ENCODE peak calls at places on chromosomes 2 and 18, in eight cellular contexts. A, O, F, R, V, K, Z and B are unnamed samples.

GRCh38 chr18:2303517-2304238 is 267.6 kb downstream of the METTL4 start:
- DNase-seq in A (no peak), O (no peak), F (no peak), R (peak; percentile 36), V (no peak), K (no peak), Z (no peak), B (no peak)

GRCh38 chr2:210169871-210170441 is 1.3 kb downstream of the KANSL1L start:
- DNase-seq in A (no peak), O (no peak), F (no peak), R (peak; percentile 12), V (no peak), K (no peak), Z (no peak), B (no peak)

GRCh38 chr2:200253631-200254030 is 52.9 kb upstream of the SPATS2L start:
- DNase-seq in A (no peak), O (no peak), F (peak; percentile 61), R (no peak), V (peak; percentile 36), K (no peak), Z (no peak), B (no peak)

GRCh38 chr2:131801210-131801744 is 273.6 kb downstream of the CCDC74A start:
- DNase-seq in A (no peak), O (no peak), F (peak; percentile 26), R (no peak), V (no peak), K (no peak), Z (no peak), B (no peak)

GRCh38 chr2:85756822-85757435 is 3.1 kb downstream of the ATOH8 start:
- DNase-seq in A (no peak), O (no peak), F (peak; percentile 59), R (no peak), V (no peak), K (no peak), Z (peak; percentile 69), B (no peak)

GRCh38 chr2:173231042-173231441 is 123.6 kb upstream of the CDCA7 start:
- DNase-seq in A (no peak), O (no peak), F (peak; percentile 92), R (no peak), V (peak; percentile 87), K (no peak), Z (peak; percentile 80), B (no peak)

GRCh38 chr2:240422683-240423329 is 12.7 kb upstream of the GPC1 start:
- DNase-seq in A (no peak), O (no peak), F (peak; percentile 23), R (no peak), V (no peak), K (peak; percentile 5), Z (peak; percentile 14), B (peak; percentile 10)

GRCh38 chr2:201126308-201127127 is 10.6 kb downstream of the CFLAR start:
- DNase-seq in A (no peak), O (no peak), F (no peak), R (no peak), V (no peak), K (no peak), Z (no peak), B (no peak)

GRCh38 chr2:205775091-205775876 is 93.0 kb downstream of the NRP2 start:
- DNase-seq in A (no peak), O (no peak), F (no peak), R (no peak), V (peak; percentile 69), K (peak; percentile 38), Z (no peak), B (no peak)

GRCh38 chr2:20540587-20541304 is 93.9 kb downstream of the RHOB start:
- DNase-seq in A (no peak), O (no peak), F (no peak), R (no peak), V (peak; percentile 33), K (no peak), Z (no peak), B (no peak)

GRCh38 chr2:42386684-42387083 is 25.7 kb upstream of the COX7A2L start:
- DNase-seq in A (no peak), O (no peak), F (no peak), R (peak; percentile 45), V (no peak), K (no peak), Z (no peak), B (no peak)

GRCh38 chr2:42938671-42939370 is 146.4 kb upstream of the HAAO start:
- DNase-seq in A (no peak), O (no peak), F (no peak), R (no peak), V (no peak), K (no peak), Z (no peak), B (no peak)

GRCh38 chr2:62485780-62486765 is 19.9 kb downstream of the TMEM17 start:
- DNase-seq in A (no peak), O (no peak), F (no peak), R (no peak), V (no peak), K (no peak), Z (no peak), B (no peak)

GRCh38 chr2:148020036-148020357 is 540 bp downstream of the ORC4 start:
- DNase-seq in A (no peak), O (no peak), F (no peak), R (no peak), V (no peak), K (no peak), Z (no peak), B (no peak)

GRCh38 chr2:217650716-217651360 is 352.0 kb downstream of the TNS1 start:
- DNase-seq in A (no peak), O (no peak), F (peak; percentile 57), R (peak; percentile 76), V (peak; percentile 42), K (peak; percentile 51), Z (peak; percentile 47), B (no peak)

GRCh38 chr2:38498039-38498438 is 104.7 kb downstream of the HNRNPLL start:
- DNase-seq in A (no peak), O (no peak), F (no peak), R (no peak), V (no peak), K (no peak), Z (no peak), B (no peak)

GRCh38 chr2:96601382-96602292 is 36.5 kb downstream of the KANSL3 start:
- DNase-seq in A (no peak), O (no peak), F (peak; percentile 81), R (no peak), V (no peak), K (no peak), Z (no peak), B (no peak)

GRCh38 chr2:105697781-105698449 is 46.8 kb upstream of the NCK2 start:
- DNase-seq in A (no peak), O (no peak), F (peak; percentile 55), R (no peak), V (no peak), K (peak; percentile 92), Z (no peak), B (no peak)

GRCh38 chr2:190149942-190150341 is 87.4 kb upstream of the MSTN start:
- DNase-seq in A (no peak), O (no peak), F (no peak), R (no peak), V (no peak), K (no peak), Z (no peak), B (no peak)

GRCh38 chr2:38601463-38602135 is 1.1 kb downstream of the HNRNPLL start:
- DNase-seq in A (no peak), O (no peak), F (no peak), R (no peak), V (no peak), K (no peak), Z (no peak), B (peak; percentile 22)

DNA sequence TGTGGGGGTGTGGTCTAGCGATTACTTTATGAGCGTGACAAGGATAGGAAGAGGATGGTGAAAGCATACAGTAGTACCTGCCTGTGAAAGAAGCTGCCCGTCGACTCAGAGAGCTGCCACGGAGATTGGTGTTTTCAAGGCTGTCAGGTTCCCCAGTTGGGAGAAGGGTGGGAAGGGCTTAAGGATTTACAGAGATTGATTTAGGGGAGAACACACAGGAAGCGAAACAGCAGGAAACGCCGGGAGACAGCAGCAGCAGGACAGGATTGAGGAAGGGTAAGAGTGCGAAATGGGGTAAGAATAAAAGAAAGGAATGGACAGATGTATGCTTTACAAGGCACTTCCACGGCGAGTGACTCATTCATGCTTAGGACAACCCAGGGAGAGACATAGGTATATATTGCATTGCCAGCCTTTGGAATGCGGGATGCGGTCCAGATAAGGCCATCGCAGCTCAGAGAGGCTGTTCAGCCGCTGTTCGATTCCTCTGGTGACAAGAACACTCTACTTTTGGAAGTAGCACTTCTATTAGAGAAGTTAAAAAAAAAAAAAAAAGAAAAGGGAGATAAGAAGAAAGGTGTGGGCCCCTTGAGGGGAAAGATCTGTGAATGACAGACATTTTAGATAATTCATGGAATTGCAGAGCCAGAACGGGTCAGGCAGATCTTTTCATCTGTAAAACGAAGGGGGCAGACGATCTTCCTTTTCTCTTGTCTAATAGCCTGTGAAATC is 946 bp upstream of the NCOA1 start:
- DNase-seq in A (no peak), O (no peak), F (peak; percentile 20), R (peak; percentile 55), V (peak; percentile 10), K (peak; percentile 37), Z (peak; percentile 51), B (no peak)
- TF ChIP-seq POLR2A in A (no peak), O (no peak), F (no peak), R (no peak), V (no peak), K (no peak), Z (no peak), B (no peak)

GRCh38 chr18:75211002-75211621 is 515 bp downstream of the TSHZ1 start:
- DNase-seq in A (no peak), O (no peak), F (no peak), R (peak; percentile 3), V (no peak), K (no peak), Z (no peak), B (no peak)
- TF ChIP-seq CTCF in A (no peak), O (no peak), F (no peak), R (no peak), V (no peak), K (no peak), Z (no peak), B (no peak)

GRCh38 chr2:69744456-69744855 is 2.5 kb downstream of the ANXA4 start:
- DNase-seq in A (no peak), O (no peak), F (no peak), R (no peak), V (no peak), K (no peak), Z (no peak), B (no peak)

GRCh38 chr2:69742170-69742952 is 427 bp downstream of the ANXA4 start:
- DNase-seq in A (no peak), O (no peak), F (peak; percentile 29), R (peak; percentile 48), V (peak; percentile 21), K (peak; percentile 34), Z (no peak), B (peak; percentile 89)

GRCh38 chr2:69741281-69742169 is at the start of gene ANXA4:
- DNase-seq in A (peak; percentile 80), O (peak; percentile 85), F (peak; percentile 89), R (peak; percentile 91), V (peak; percentile 93), K (peak; percentile 90), Z (peak; percentile 95), B (peak; percentile 97)

GRCh38 chr2:69743847-69744264 is 1.9 kb downstream of the ANXA4 start:
- DNase-seq in A (no peak), O (no peak), F (peak; percentile 29), R (no peak), V (no peak), K (no peak), Z (no peak), B (no peak)
- H3K4me3 ChIP-seq in A (no peak overlapping the region), O (no peak overlapping the region), F (no peak overlapping the region), R (peak overlapping the region; percentile 76), V (no peak overlapping the region), K (no peak overlapping the region), Z (no peak overlapping the region), B (no peak overlapping the region)

GRCh38 chr2:11743846-11744553 is 2.4 kb upstream of the LPIN1 start:
- DNase-seq in A (peak; percentile 75), O (peak; percentile 95), F (peak; percentile 97), R (peak; percentile 99), V (peak; percentile 94), K (peak; percentile 96), Z (peak; percentile 98), B (peak; percentile 93)
- TF ChIP-seq POLR2A in A (no peak), O (no peak), F (no peak), R (no peak), V (no peak), K (no peak), Z (peak; percentile 24), B (no peak)